ENCODE peak calls at places on chromosomes 16 and 17, in ten cellular contexts. One of them, this sample, is unnamed.
A peak's percentile ranks its signal among the peaks of the same experiment; 100 is the strongest.

GRCh38 chr16:1221628-1222552 is 3.2 kb downstream of the TPSG1 start:
- DNase-seq in astrocyte of the cerebellum: no peak
- DNase-seq in GM12865: no peak
- DNase-seq in cardiac fibroblast: no peak
- DNase-seq in dermis blood vessel endothelial cell: no peak
- DNase-seq in stimulated activated CD8-positive, alpha-beta memory T cell treated with anti-CD3 and anti-CD28 coated beads, Interleukin-7, amount 100 ng/mL, for 1 hour: no peak
- DNase-seq in NCI-H1048: no peak
- DNase-seq in NCI-H1105: no peak
- DNase-seq in EH: no peak
- DNase-seq in stimulated activated CD4-positive, alpha-beta T cell treated with anti-CD3 and anti-CD28 coated beads, Interleukin-1b, Interleukin-23, amount 100 ng/mL, for 24 hours: no peak
- DNase-seq in this sample: no peak

GRCh38 chr17:27315322-27315721 is 21.4 kb downstream of the WSB1 start:
- DNase-seq in NCI-H1048: no peak
- DNase-seq in stimulated activated CD4-positive, alpha-beta T cell treated with anti-CD3 and anti-CD28 coated beads, Interleukin-1b, Interleukin-23, amount 100 ng/mL, for 24 hours: no peak
- DNase-seq in dermis blood vessel endothelial cell: no peak
- DNase-seq in EH: peak; percentile 91
- DNase-seq in NCI-H1105: peak; percentile 65
- DNase-seq in cardiac fibroblast: peak; percentile 90
- DNase-seq in stimulated activated CD8-positive, alpha-beta memory T cell treated with anti-CD3 and anti-CD28 coated beads, Interleukin-7, amount 100 ng/mL, for 1 hour: no peak
- DNase-seq in astrocyte of the cerebellum: peak; percentile 83
- DNase-seq in GM12865: no peak
- DNase-seq in this sample: no peak

GRCh38 chr17:22517716-22518115 is 825.4 kb downstream of the KCNJ18 start:
- DNase-seq in GM12865: no peak
- DNase-seq in stimulated activated CD8-positive, alpha-beta memory T cell treated with anti-CD3 and anti-CD28 coated beads, Interleukin-7, amount 100 ng/mL, for 1 hour: no peak
- DNase-seq in NCI-H1048: no peak
- DNase-seq in astrocyte of the cerebellum: no peak
- DNase-seq in NCI-H1105: no peak
- DNase-seq in cardiac fibroblast: no peak
- DNase-seq in stimulated activated CD4-positive, alpha-beta T cell treated with anti-CD3 and anti-CD28 coated beads, Interleukin-1b, Interleukin-23, amount 100 ng/mL, for 24 hours: no peak
- DNase-seq in dermis blood vessel endothelial cell: no peak
- DNase-seq in EH: no peak
- DNase-seq in this sample: no peak

GRCh38 chr17:2947588-2947950 is 115.8 kb downstream of the OR1D5 start:
- DNase-seq in astrocyte of the cerebellum: no peak
- DNase-seq in EH: no peak
- DNase-seq in NCI-H1048: no peak
- DNase-seq in stimulated activated CD4-positive, alpha-beta T cell treated with anti-CD3 and anti-CD28 coated beads, Interleukin-1b, Interleukin-23, amount 100 ng/mL, for 24 hours: no peak
- DNase-seq in GM12865: no peak
- DNase-seq in cardiac fibroblast: no peak
- DNase-seq in stimulated activated CD8-positive, alpha-beta memory T cell treated with anti-CD3 and anti-CD28 coated beads, Interleukin-7, amount 100 ng/mL, for 1 hour: no peak
- DNase-seq in NCI-H1105: no peak
- DNase-seq in dermis blood vessel endothelial cell: no peak
- DNase-seq in this sample: no peak

GRCh38 chr17:67576471-67576870 is 141.3 kb upstream of the NOL11 start:
- DNase-seq in NCI-H1105: no peak
- DNase-seq in dermis blood vessel endothelial cell: no peak
- DNase-seq in stimulated activated CD8-positive, alpha-beta memory T cell treated with anti-CD3 and anti-CD28 coated beads, Interleukin-7, amount 100 ng/mL, for 1 hour: no peak
- DNase-seq in cardiac fibroblast: no peak
- DNase-seq in stimulated activated CD4-positive, alpha-beta T cell treated with anti-CD3 and anti-CD28 coated beads, Interleukin-1b, Interleukin-23, amount 100 ng/mL, for 24 hours: no peak
- DNase-seq in GM12865: peak; percentile 30
- DNase-seq in astrocyte of the cerebellum: no peak
- DNase-seq in NCI-H1048: no peak
- DNase-seq in EH: no peak
- DNase-seq in this sample: no peak

GRCh38 chr17:2195729-2196128 is 107.9 kb downstream of the SMG6 start:
- DNase-seq in NCI-H1048: no peak
- DNase-seq in stimulated activated CD8-positive, alpha-beta memory T cell treated with anti-CD3 and anti-CD28 coated beads, Interleukin-7, amount 100 ng/mL, for 1 hour: no peak
- DNase-seq in GM12865: peak; percentile 70
- DNase-seq in astrocyte of the cerebellum: no peak
- DNase-seq in cardiac fibroblast: no peak
- DNase-seq in stimulated activated CD4-positive, alpha-beta T cell treated with anti-CD3 and anti-CD28 coated beads, Interleukin-1b, Interleukin-23, amount 100 ng/mL, for 24 hours: peak; percentile 30
- DNase-seq in NCI-H1105: no peak
- DNase-seq in dermis blood vessel endothelial cell: no peak
- DNase-seq in EH: peak; percentile 66
- DNase-seq in this sample: no peak

GRCh38 chr17:46972346-46972745 is 6.7 kb downstream of the RPRML start:
- DNase-seq in astrocyte of the cerebellum: no peak
- DNase-seq in dermis blood vessel endothelial cell: no peak
- DNase-seq in stimulated activated CD4-positive, alpha-beta T cell treated with anti-CD3 and anti-CD28 coated beads, Interleukin-1b, Interleukin-23, amount 100 ng/mL, for 24 hours: no peak
- DNase-seq in NCI-H1105: no peak
- DNase-seq in cardiac fibroblast: no peak
- DNase-seq in stimulated activated CD8-positive, alpha-beta memory T cell treated with anti-CD3 and anti-CD28 coated beads, Interleukin-7, amount 100 ng/mL, for 1 hour: no peak
- DNase-seq in GM12865: no peak
- DNase-seq in NCI-H1048: no peak
- DNase-seq in EH: no peak
- DNase-seq in this sample: no peak

GRCh38 chr17:45263477-45263860 is 1.6 kb upstream of the SPATA32 start:
- DNase-seq in NCI-H1105: no peak
- DNase-seq in stimulated activated CD4-positive, alpha-beta T cell treated with anti-CD3 and anti-CD28 coated beads, Interleukin-1b, Interleukin-23, amount 100 ng/mL, for 24 hours: no peak
- DNase-seq in NCI-H1048: no peak
- DNase-seq in astrocyte of the cerebellum: no peak
- DNase-seq in EH: no peak
- DNase-seq in dermis blood vessel endothelial cell: no peak
- DNase-seq in stimulated activated CD8-positive, alpha-beta memory T cell treated with anti-CD3 and anti-CD28 coated beads, Interleukin-7, amount 100 ng/mL, for 1 hour: no peak
- DNase-seq in GM12865: no peak
- DNase-seq in cardiac fibroblast: no peak
- DNase-seq in this sample: no peak

GRCh38 chr16:58418601-58419000 is 26.3 kb downstream of the GINS3 start:
- DNase-seq in NCI-H1105: no peak
- DNase-seq in dermis blood vessel endothelial cell: peak; percentile 38
- DNase-seq in GM12865: no peak
- DNase-seq in stimulated activated CD8-positive, alpha-beta memory T cell treated with anti-CD3 and anti-CD28 coated beads, Interleukin-7, amount 100 ng/mL, for 1 hour: no peak
- DNase-seq in NCI-H1048: no peak
- DNase-seq in stimulated activated CD4-positive, alpha-beta T cell treated with anti-CD3 and anti-CD28 coated beads, Interleukin-1b, Interleukin-23, amount 100 ng/mL, for 24 hours: no peak
- DNase-seq in EH: peak; percentile 5
- DNase-seq in astrocyte of the cerebellum: no peak
- DNase-seq in cardiac fibroblast: peak; percentile 43
- DNase-seq in this sample: no peak

GRCh38 chr16:86075488-86075785 is 176.5 kb downstream of the IRF8 start:
- DNase-seq in stimulated activated CD8-positive, alpha-beta memory T cell treated with anti-CD3 and anti-CD28 coated beads, Interleukin-7, amount 100 ng/mL, for 1 hour: no peak
- DNase-seq in EH: peak; percentile 5
- DNase-seq in stimulated activated CD4-positive, alpha-beta T cell treated with anti-CD3 and anti-CD28 coated beads, Interleukin-1b, Interleukin-23, amount 100 ng/mL, for 24 hours: no peak
- DNase-seq in dermis blood vessel endothelial cell: no peak
- DNase-seq in astrocyte of the cerebellum: no peak
- DNase-seq in NCI-H1105: no peak
- DNase-seq in cardiac fibroblast: no peak
- DNase-seq in GM12865: no peak
- DNase-seq in NCI-H1048: no peak
- DNase-seq in this sample: no peak

GRCh38 chr17:40540448-40540847 is 24.8 kb downstream of the CCR7 start:
- DNase-seq in stimulated activated CD4-positive, alpha-beta T cell treated with anti-CD3 and anti-CD28 coated beads, Interleukin-1b, Interleukin-23, amount 100 ng/mL, for 24 hours: no peak
- DNase-seq in EH: no peak
- DNase-seq in NCI-H1105: no peak
- DNase-seq in NCI-H1048: no peak
- DNase-seq in cardiac fibroblast: no peak
- DNase-seq in GM12865: no peak
- DNase-seq in dermis blood vessel endothelial cell: no peak
- DNase-seq in astrocyte of the cerebellum: no peak
- DNase-seq in stimulated activated CD8-positive, alpha-beta memory T cell treated with anti-CD3 and anti-CD28 coated beads, Interleukin-7, amount 100 ng/mL, for 1 hour: no peak
- DNase-seq in this sample: no peak

GRCh38 chr16:86444274-86445060 is 65.9 kb upstream of the FOXF1 start:
- DNase-seq in GM12865: no peak
- DNase-seq in cardiac fibroblast: no peak
- DNase-seq in NCI-H1048: no peak
- DNase-seq in NCI-H1105: no peak
- DNase-seq in stimulated activated CD4-positive, alpha-beta T cell treated with anti-CD3 and anti-CD28 coated beads, Interleukin-1b, Interleukin-23, amount 100 ng/mL, for 24 hours: no peak
- DNase-seq in dermis blood vessel endothelial cell: peak; percentile 56
- DNase-seq in stimulated activated CD8-positive, alpha-beta memory T cell treated with anti-CD3 and anti-CD28 coated beads, Interleukin-7, amount 100 ng/mL, for 1 hour: no peak
- DNase-seq in EH: peak; percentile 25
- DNase-seq in astrocyte of the cerebellum: no peak
- DNase-seq in this sample: no peak

GRCh38 chr17:21286066-21286770 is 1.7 kb downstream of the MAP2K3 start:
- DNase-seq in stimulated activated CD8-positive, alpha-beta memory T cell treated with anti-CD3 and anti-CD28 coated beads, Interleukin-7, amount 100 ng/mL, for 1 hour: no peak
- DNase-seq in astrocyte of the cerebellum: peak; percentile 95
- DNase-seq in EH: peak; percentile 99
- DNase-seq in cardiac fibroblast: peak; percentile 99
- DNase-seq in dermis blood vessel endothelial cell: peak; percentile 96
- DNase-seq in stimulated activated CD4-positive, alpha-beta T cell treated with anti-CD3 and anti-CD28 coated beads, Interleukin-1b, Interleukin-23, amount 100 ng/mL, for 24 hours: no peak
- DNase-seq in NCI-H1105: peak; percentile 53
- DNase-seq in GM12865: peak; percentile 34
- DNase-seq in NCI-H1048: no peak
- DNase-seq in this sample: no peak

GRCh38 chr17:1644493-1645206 is 882 bp downstream of the SCARF1 start:
- DNase-seq in stimulated activated CD8-positive, alpha-beta memory T cell treated with anti-CD3 and anti-CD28 coated beads, Interleukin-7, amount 100 ng/mL, for 1 hour: no peak
- DNase-seq in astrocyte of the cerebellum: no peak
- DNase-seq in cardiac fibroblast: no peak
- DNase-seq in GM12865: peak; percentile 85
- DNase-seq in EH: peak; percentile 70
- DNase-seq in stimulated activated CD4-positive, alpha-beta T cell treated with anti-CD3 and anti-CD28 coated beads, Interleukin-1b, Interleukin-23, amount 100 ng/mL, for 24 hours: no peak
- DNase-seq in NCI-H1105: no peak
- DNase-seq in NCI-H1048: no peak
- DNase-seq in dermis blood vessel endothelial cell: peak; percentile 76
- DNase-seq in this sample: no peak

GRCh38 chr16:12337776-12338655 is 361.5 kb downstream of the SNX29 start:
- DNase-seq in EH: no peak
- DNase-seq in NCI-H1048: no peak
- DNase-seq in astrocyte of the cerebellum: peak; percentile 48
- DNase-seq in NCI-H1105: no peak
- DNase-seq in GM12865: no peak
- DNase-seq in cardiac fibroblast: no peak
- DNase-seq in dermis blood vessel endothelial cell: peak; percentile 98
- DNase-seq in stimulated activated CD4-positive, alpha-beta T cell treated with anti-CD3 and anti-CD28 coated beads, Interleukin-1b, Interleukin-23, amount 100 ng/mL, for 24 hours: no peak
- DNase-seq in stimulated activated CD8-positive, alpha-beta memory T cell treated with anti-CD3 and anti-CD28 coated beads, Interleukin-7, amount 100 ng/mL, for 1 hour: no peak
- DNase-seq in this sample: no peak

GRCh38 chr16:1180772-1181714 is 28.1 kb downstream of the CACNA1H start:
- DNase-seq in EH: no peak
- DNase-seq in NCI-H1105: no peak
- DNase-seq in cardiac fibroblast: no peak
- DNase-seq in GM12865: no peak
- DNase-seq in stimulated activated CD8-positive, alpha-beta memory T cell treated with anti-CD3 and anti-CD28 coated beads, Interleukin-7, amount 100 ng/mL, for 1 hour: no peak
- DNase-seq in astrocyte of the cerebellum: no peak
- DNase-seq in NCI-H1048: no peak
- DNase-seq in dermis blood vessel endothelial cell: peak; percentile 8
- DNase-seq in stimulated activated CD4-positive, alpha-beta T cell treated with anti-CD3 and anti-CD28 coated beads, Interleukin-1b, Interleukin-23, amount 100 ng/mL, for 24 hours: no peak
- DNase-seq in this sample: no peak

GRCh38 chr16:11131706-11132105 is 124.3 kb downstream of the SOCS1 start:
- DNase-seq in stimulated activated CD8-positive, alpha-beta memory T cell treated with anti-CD3 and anti-CD28 coated beads, Interleukin-7, amount 100 ng/mL, for 1 hour: no peak
- DNase-seq in NCI-H1048: no peak
- DNase-seq in dermis blood vessel endothelial cell: no peak
- DNase-seq in GM12865: no peak
- DNase-seq in cardiac fibroblast: no peak
- DNase-seq in stimulated activated CD4-positive, alpha-beta T cell treated with anti-CD3 and anti-CD28 coated beads, Interleukin-1b, Interleukin-23, amount 100 ng/mL, for 24 hours: no peak
- DNase-seq in astrocyte of the cerebellum: no peak
- DNase-seq in EH: no peak
- DNase-seq in NCI-H1105: no peak
- DNase-seq in this sample: no peak

GRCh38 chr16:50297301-50298074 is 31.1 kb downstream of the ADCY7 start:
- DNase-seq in NCI-H1105: no peak
- DNase-seq in EH: no peak
- DNase-seq in NCI-H1048: no peak
- DNase-seq in GM12865: no peak
- DNase-seq in stimulated activated CD8-positive, alpha-beta memory T cell treated with anti-CD3 and anti-CD28 coated beads, Interleukin-7, amount 100 ng/mL, for 1 hour: no peak
- DNase-seq in dermis blood vessel endothelial cell: peak; percentile 29
- DNase-seq in stimulated activated CD4-positive, alpha-beta T cell treated with anti-CD3 and anti-CD28 coated beads, Interleukin-1b, Interleukin-23, amount 100 ng/mL, for 24 hours: no peak
- DNase-seq in cardiac fibroblast: no peak
- DNase-seq in astrocyte of the cerebellum: no peak
- DNase-seq in this sample: no peak

GRCh38 chr16:56269276-56269675 is 78.0 kb downstream of the GNAO1 start:
- DNase-seq in dermis blood vessel endothelial cell: no peak
- DNase-seq in stimulated activated CD8-positive, alpha-beta memory T cell treated with anti-CD3 and anti-CD28 coated beads, Interleukin-7, amount 100 ng/mL, for 1 hour: no peak
- DNase-seq in EH: no peak
- DNase-seq in NCI-H1105: no peak
- DNase-seq in stimulated activated CD4-positive, alpha-beta T cell treated with anti-CD3 and anti-CD28 coated beads, Interleukin-1b, Interleukin-23, amount 100 ng/mL, for 24 hours: no peak
- DNase-seq in NCI-H1048: no peak
- DNase-seq in astrocyte of the cerebellum: no peak
- DNase-seq in GM12865: no peak
- DNase-seq in cardiac fibroblast: no peak
- DNase-seq in this sample: no peak

GRCh38 chr17:3534881-3535252 is 22.7 kb downstream of the TRPV3 start:
- DNase-seq in NCI-H1048: no peak
- DNase-seq in stimulated activated CD4-positive, alpha-beta T cell treated with anti-CD3 and anti-CD28 coated beads, Interleukin-1b, Interleukin-23, amount 100 ng/mL, for 24 hours: no peak
- DNase-seq in stimulated activated CD8-positive, alpha-beta memory T cell treated with anti-CD3 and anti-CD28 coated beads, Interleukin-7, amount 100 ng/mL, for 1 hour: no peak
- DNase-seq in GM12865: peak; percentile 38
- DNase-seq in NCI-H1105: no peak
- DNase-seq in dermis blood vessel endothelial cell: no peak
- DNase-seq in cardiac fibroblast: peak; percentile 74
- DNase-seq in EH: peak; percentile 66
- DNase-seq in astrocyte of the cerebellum: no peak
- DNase-seq in this sample: no peak

GRCh38 chr16:30948956-30949654 is at the start of gene ORAI3:
- DNase-seq in astrocyte of the cerebellum: no peak
- DNase-seq in stimulated activated CD8-positive, alpha-beta memory T cell treated with anti-CD3 and anti-CD28 coated beads, Interleukin-7, amount 100 ng/mL, for 1 hour: no peak
- DNase-seq in NCI-H1105: no peak
- DNase-seq in cardiac fibroblast: peak; percentile 78
- DNase-seq in NCI-H1048: no peak
- DNase-seq in EH: peak; percentile 74
- DNase-seq in stimulated activated CD4-positive, alpha-beta T cell treated with anti-CD3 and anti-CD28 coated beads, Interleukin-1b, Interleukin-23, amount 100 ng/mL, for 24 hours: no peak
- DNase-seq in dermis blood vessel endothelial cell: peak; percentile 65
- DNase-seq in GM12865: peak; percentile 84
- DNase-seq in this sample: no peak

GRCh38 chr16:86424413-86424812 is 85.9 kb upstream of the FOXF1 start:
- DNase-seq in astrocyte of the cerebellum: no peak
- DNase-seq in cardiac fibroblast: no peak
- DNase-seq in EH: no peak
- DNase-seq in NCI-H1105: no peak
- DNase-seq in GM12865: no peak
- DNase-seq in stimulated activated CD4-positive, alpha-beta T cell treated with anti-CD3 and anti-CD28 coated beads, Interleukin-1b, Interleukin-23, amount 100 ng/mL, for 24 hours: no peak
- DNase-seq in dermis blood vessel endothelial cell: no peak
- DNase-seq in NCI-H1048: no peak
- DNase-seq in stimulated activated CD8-positive, alpha-beta memory T cell treated with anti-CD3 and anti-CD28 coated beads, Interleukin-7, amount 100 ng/mL, for 1 hour: no peak
- DNase-seq in this sample: no peak

GRCh38 chr16:87380875-87381274 is 2.7 kb downstream of the FBXO31 start:
- DNase-seq in stimulated activated CD8-positive, alpha-beta memory T cell treated with anti-CD3 and anti-CD28 coated beads, Interleukin-7, amount 100 ng/mL, for 1 hour: no peak
- DNase-seq in stimulated activated CD4-positive, alpha-beta T cell treated with anti-CD3 and anti-CD28 coated beads, Interleukin-1b, Interleukin-23, amount 100 ng/mL, for 24 hours: no peak
- DNase-seq in cardiac fibroblast: peak; percentile 53
- DNase-seq in NCI-H1048: no peak
- DNase-seq in astrocyte of the cerebellum: no peak
- DNase-seq in NCI-H1105: no peak
- DNase-seq in EH: peak; percentile 40
- DNase-seq in dermis blood vessel endothelial cell: no peak
- DNase-seq in GM12865: peak; percentile 79
- DNase-seq in this sample: no peak

GRCh38 chr17:29292992-29293889 is 707 bp downstream of the NUFIP2 start:
- DNase-seq in NCI-H1105: peak; percentile 50
- DNase-seq in astrocyte of the cerebellum: no peak
- DNase-seq in cardiac fibroblast: peak; percentile 58
- DNase-seq in GM12865: peak; percentile 70
- DNase-seq in stimulated activated CD4-positive, alpha-beta T cell treated with anti-CD3 and anti-CD28 coated beads, Interleukin-1b, Interleukin-23, amount 100 ng/mL, for 24 hours: peak; percentile 35
- DNase-seq in NCI-H1048: no peak
- DNase-seq in stimulated activated CD8-positive, alpha-beta memory T cell treated with anti-CD3 and anti-CD28 coated beads, Interleukin-7, amount 100 ng/mL, for 1 hour: peak; percentile 13
- DNase-seq in EH: peak; percentile 72
- DNase-seq in dermis blood vessel endothelial cell: peak; percentile 65
- DNase-seq in this sample: no peak

GRCh38 chr17:29250666-29251065 is 4.0 kb downstream of the CRYBA1 start:
- DNase-seq in NCI-H1105: no peak
- DNase-seq in EH: peak; percentile 91
- DNase-seq in stimulated activated CD8-positive, alpha-beta memory T cell treated with anti-CD3 and anti-CD28 coated beads, Interleukin-7, amount 100 ng/mL, for 1 hour: no peak
- DNase-seq in dermis blood vessel endothelial cell: no peak
- DNase-seq in GM12865: no peak
- DNase-seq in stimulated activated CD4-positive, alpha-beta T cell treated with anti-CD3 and anti-CD28 coated beads, Interleukin-1b, Interleukin-23, amount 100 ng/mL, for 24 hours: no peak
- DNase-seq in cardiac fibroblast: peak; percentile 28
- DNase-seq in NCI-H1048: no peak
- DNase-seq in astrocyte of the cerebellum: no peak
- DNase-seq in this sample: no peak

GRCh38 chr17:28575126-28575795 is 1.4 kb downstream of the ALDOC start:
- DNase-seq in EH: no peak
- DNase-seq in astrocyte of the cerebellum: no peak
- DNase-seq in stimulated activated CD4-positive, alpha-beta T cell treated with anti-CD3 and anti-CD28 coated beads, Interleukin-1b, Interleukin-23, amount 100 ng/mL, for 24 hours: no peak
- DNase-seq in dermis blood vessel endothelial cell: no peak
- DNase-seq in NCI-H1105: no peak
- DNase-seq in stimulated activated CD8-positive, alpha-beta memory T cell treated with anti-CD3 and anti-CD28 coated beads, Interleukin-7, amount 100 ng/mL, for 1 hour: no peak
- DNase-seq in cardiac fibroblast: peak; percentile 23
- DNase-seq in GM12865: no peak
- DNase-seq in NCI-H1048: no peak
- DNase-seq in this sample: no peak

GRCh38 chr17:16100737-16101400 is 101.2 kb downstream of the TTC19 start:
- DNase-seq in EH: peak; percentile 26
- DNase-seq in dermis blood vessel endothelial cell: peak; percentile 34
- DNase-seq in astrocyte of the cerebellum: no peak
- DNase-seq in NCI-H1105: no peak
- DNase-seq in cardiac fibroblast: peak; percentile 61
- DNase-seq in NCI-H1048: no peak
- DNase-seq in GM12865: no peak
- DNase-seq in stimulated activated CD4-positive, alpha-beta T cell treated with anti-CD3 and anti-CD28 coated beads, Interleukin-1b, Interleukin-23, amount 100 ng/mL, for 24 hours: no peak
- DNase-seq in stimulated activated CD8-positive, alpha-beta memory T cell treated with anti-CD3 and anti-CD28 coated beads, Interleukin-7, amount 100 ng/mL, for 1 hour: no peak
- DNase-seq in this sample: no peak

GRCh38 chr16:2449118-2449517 is 10.8 kb upstream of the TEDC2 start:
- DNase-seq in dermis blood vessel endothelial cell: no peak
- DNase-seq in GM12865: no peak
- DNase-seq in NCI-H1048: no peak
- DNase-seq in stimulated activated CD8-positive, alpha-beta memory T cell treated with anti-CD3 and anti-CD28 coated beads, Interleukin-7, amount 100 ng/mL, for 1 hour: no peak
- DNase-seq in EH: no peak
- DNase-seq in cardiac fibroblast: no peak
- DNase-seq in NCI-H1105: no peak
- DNase-seq in astrocyte of the cerebellum: no peak
- DNase-seq in stimulated activated CD4-positive, alpha-beta T cell treated with anti-CD3 and anti-CD28 coated beads, Interleukin-1b, Interleukin-23, amount 100 ng/mL, for 24 hours: no peak
- DNase-seq in this sample: no peak

This sample was measured in cortex of kidney.